ENCODE peak calls at places on chromosome 14, in six cellular contexts. One of them, this sample, is unnamed.

GRCh38 chr14:76773188-76773885 is 12.1 kb downstream of the VASH1 start:
- DNase-seq in left ventricle myocardium inferior: peak
- DNase-seq in GM12878: no peak
- DNase-seq in colonic mucosa: peak
- DNase-seq in neuronal stem cell: no peak
- DNase-seq in suprapubic skin: peak
- DNase-seq in this sample: no peak

GRCh38 chr14:72891666-72892102 is 2.2 kb downstream of the DPF3 start:
- DNase-seq in suprapubic skin: no peak
- DNase-seq in GM12878: no peak
- DNase-seq in colonic mucosa: no peak
- DNase-seq in neuronal stem cell: no peak
- DNase-seq in left ventricle myocardium inferior: no peak
- DNase-seq in this sample: no peak

GRCh38 chr14:20706657-20707355 is 18.2 kb downstream of the ANG start:
- DNase-seq in neuronal stem cell: no peak
- DNase-seq in left ventricle myocardium inferior: no peak
- DNase-seq in suprapubic skin: no peak
- DNase-seq in GM12878: no peak
- DNase-seq in colonic mucosa: no peak
- DNase-seq in this sample: no peak

GRCh38 chr14:22887260-22887989 is 4.4 kb downstream of the REM2 start:
- DNase-seq in suprapubic skin: no peak
- DNase-seq in left ventricle myocardium inferior: no peak
- DNase-seq in colonic mucosa: peak
- DNase-seq in neuronal stem cell: peak
- DNase-seq in GM12878: peak
- DNase-seq in this sample: no peak

GRCh38 chr14:72588521-72588920 is 305.4 kb downstream of the DPF3 start:
- DNase-seq in neuronal stem cell: no peak
- DNase-seq in colonic mucosa: no peak
- DNase-seq in suprapubic skin: no peak
- DNase-seq in left ventricle myocardium inferior: no peak
- DNase-seq in GM12878: peak
- DNase-seq in this sample: no peak

GRCh38 chr14:102097441-102098135 is 10.7 kb upstream of the HSP90AA1 start:
- DNase-seq in colonic mucosa: peak
- DNase-seq in neuronal stem cell: no peak
- DNase-seq in suprapubic skin: no peak
- DNase-seq in left ventricle myocardium inferior: no peak
- DNase-seq in GM12878: no peak
- DNase-seq in this sample: no peak

GRCh38 chr14:101903111-101903561 is 61.2 kb upstream of the DYNC1H1 start:
- DNase-seq in left ventricle myocardium inferior: peak
- DNase-seq in GM12878: no peak
- DNase-seq in suprapubic skin: no peak
- DNase-seq in colonic mucosa: no peak
- DNase-seq in neuronal stem cell: no peak
- DNase-seq in this sample: no peak

GRCh38 chr14:22463763-22464173 is 125.3 kb downstream of the DAD1 start:
- DNase-seq in GM12878: no peak
- DNase-seq in colonic mucosa: no peak
- DNase-seq in neuronal stem cell: no peak
- DNase-seq in suprapubic skin: no peak
- DNase-seq in left ventricle myocardium inferior: peak
- DNase-seq in this sample: no peak

GRCh38 chr14:61561144-61561543 is 134.2 kb upstream of the HIF1A start:
- DNase-seq in suprapubic skin: no peak
- DNase-seq in colonic mucosa: no peak
- DNase-seq in GM12878: no peak
- DNase-seq in left ventricle myocardium inferior: no peak
- DNase-seq in neuronal stem cell: no peak
- DNase-seq in this sample: no peak

GRCh38 chr14:51938137-51938536 is 51.2 kb upstream of the RTRAF start:
- DNase-seq in colonic mucosa: no peak
- DNase-seq in neuronal stem cell: no peak
- DNase-seq in GM12878: no peak
- DNase-seq in left ventricle myocardium inferior: no peak
- DNase-seq in suprapubic skin: no peak
- DNase-seq in this sample: no peak

GRCh38 chr14:51540364-51540763 is 111.3 kb upstream of the FRMD6 start:
- DNase-seq in suprapubic skin: no peak
- DNase-seq in GM12878: no peak
- DNase-seq in colonic mucosa: no peak
- DNase-seq in left ventricle myocardium inferior: no peak
- DNase-seq in neuronal stem cell: no peak
- DNase-seq in this sample: no peak

GRCh38 chr14:37598085-37598972 is 2.9 kb downstream of the TTC6 start:
- DNase-seq in neuronal stem cell: no peak
- DNase-seq in suprapubic skin: no peak
- DNase-seq in left ventricle myocardium inferior: no peak
- DNase-seq in GM12878: no peak
- DNase-seq in colonic mucosa: peak
- DNase-seq in this sample: no peak

GRCh38 chr14:38175658-38176057 is 32.0 kb upstream of the SSTR1 start:
- DNase-seq in left ventricle myocardium inferior: no peak
- DNase-seq in colonic mucosa: no peak
- DNase-seq in suprapubic skin: no peak
- DNase-seq in GM12878: no peak
- DNase-seq in neuronal stem cell: no peak
- DNase-seq in this sample: no peak

GRCh38 chr14:106586098-106586704 is 1059.8 kb downstream of the TMEM121 start:
- DNase-seq in neuronal stem cell: no peak
- DNase-seq in suprapubic skin: no peak
- DNase-seq in colonic mucosa: peak
- DNase-seq in GM12878: no peak
- DNase-seq in left ventricle myocardium inferior: no peak
- DNase-seq in this sample: no peak

GRCh38 chr14:52740751-52741150 is 10.8 kb downstream of the STYX start:
- DNase-seq in neuronal stem cell: no peak
- DNase-seq in GM12878: no peak
- DNase-seq in suprapubic skin: no peak
- DNase-seq in colonic mucosa: no peak
- DNase-seq in left ventricle myocardium inferior: no peak
- DNase-seq in this sample: no peak

GRCh38 chr14:49512147-49512551 is 74.0 kb downstream of the RPS29 start:
- DNase-seq in GM12878: no peak
- DNase-seq in left ventricle myocardium inferior: no peak
- DNase-seq in suprapubic skin: no peak
- DNase-seq in neuronal stem cell: no peak
- DNase-seq in colonic mucosa: no peak
- DNase-seq in this sample: no peak

GRCh38 chr14:104403421-104404220 is 175.9 kb upstream of the C14orf180 start:
- DNase-seq in left ventricle myocardium inferior: no peak
- DNase-seq in suprapubic skin: peak
- DNase-seq in neuronal stem cell: no peak
- DNase-seq in colonic mucosa: peak
- DNase-seq in GM12878: no peak
- DNase-seq in this sample: peak

GRCh38 chr14:73829526-73830431 is 21.9 kb upstream of the PTGR2 start:
- DNase-seq in colonic mucosa: no peak
- DNase-seq in GM12878: peak
- DNase-seq in suprapubic skin: no peak
- DNase-seq in neuronal stem cell: no peak
- DNase-seq in left ventricle myocardium inferior: no peak
- DNase-seq in this sample: no peak

GRCh38 chr14:51554339-51554920 is 97.3 kb upstream of the FRMD6 start:
- DNase-seq in GM12878: no peak
- DNase-seq in left ventricle myocardium inferior: no peak
- DNase-seq in colonic mucosa: no peak
- DNase-seq in neuronal stem cell: no peak
- DNase-seq in suprapubic skin: no peak
- DNase-seq in this sample: no peak

GRCh38 chr14:72649603-72650227 is 244.2 kb downstream of the DPF3 start:
- DNase-seq in neuronal stem cell: no peak
- DNase-seq in suprapubic skin: no peak
- DNase-seq in colonic mucosa: no peak
- DNase-seq in left ventricle myocardium inferior: no peak
- DNase-seq in GM12878: no peak
- DNase-seq in this sample: peak

GRCh38 chr14:74569826-74570591 is 42.0 kb downstream of the LTBP2 start:
- DNase-seq in neuronal stem cell: no peak
- DNase-seq in GM12878: no peak
- DNase-seq in suprapubic skin: no peak
- DNase-seq in left ventricle myocardium inferior: no peak
- DNase-seq in colonic mucosa: no peak
- DNase-seq in this sample: no peak

GRCh38 chr14:99626041-99626648 is 18.8 kb upstream of the HHIPL1 start:
- DNase-seq in left ventricle myocardium inferior: no peak
- DNase-seq in GM12878: no peak
- DNase-seq in suprapubic skin: no peak
- DNase-seq in colonic mucosa: no peak
- DNase-seq in neuronal stem cell: no peak
- DNase-seq in this sample: no peak

DNA sequence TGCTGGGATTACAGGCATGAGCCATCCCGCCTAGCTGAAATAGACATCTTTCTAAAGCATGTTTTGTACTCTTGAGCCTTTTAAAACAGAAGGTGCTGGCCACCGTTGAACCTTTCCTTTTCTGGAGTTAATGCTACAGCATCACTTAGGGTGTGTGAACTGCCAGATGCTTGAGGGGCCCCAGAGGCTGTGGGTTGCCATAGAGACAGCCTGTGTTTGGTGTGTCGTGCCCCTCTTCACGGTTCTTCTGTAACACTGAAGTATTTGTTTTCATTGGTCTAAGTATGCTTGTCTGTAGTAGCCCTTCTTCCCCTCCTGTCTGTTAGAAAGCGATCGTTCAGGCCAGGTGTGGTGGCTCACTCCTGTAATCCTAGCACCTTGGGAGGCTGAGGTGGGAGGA is 30.8 kb downstream of the PLEKHG3 start:
- DNase-seq in colonic mucosa: no peak
- DNase-seq in neuronal stem cell: no peak
- DNase-seq in left ventricle myocardium inferior: peak
- DNase-seq in GM12878: no peak
- DNase-seq in suprapubic skin: no peak
- DNase-seq in this sample: no peak
- H3K27ac ChIP-seq in colonic mucosa: no peak
- H3K27ac ChIP-seq in neuronal stem cell: no peak
- H3K27ac ChIP-seq in left ventricle myocardium inferior: no peak
- H3K27ac ChIP-seq in GM12878: no peak
- H3K27ac ChIP-seq in suprapubic skin: no peak
- H3K27ac ChIP-seq in this sample: no peak

GRCh38 chr14:103207038-103207403 is 83.8 kb downstream of the TNFAIP2 start:
- DNase-seq in neuronal stem cell: no peak
- DNase-seq in colonic mucosa: peak
- DNase-seq in left ventricle myocardium inferior: peak
- DNase-seq in GM12878: no peak
- DNase-seq in suprapubic skin: peak
- DNase-seq in this sample: peak

GRCh38 chr14:103207404-103208072 is 84.3 kb downstream of the TNFAIP2 start:
- DNase-seq in GM12878: no peak
- DNase-seq in neuronal stem cell: no peak
- DNase-seq in left ventricle myocardium inferior: peak
- DNase-seq in suprapubic skin: no peak
- DNase-seq in colonic mucosa: no peak
- DNase-seq in this sample: no peak

GRCh38 chr14:103205541-103205906 is 82.3 kb downstream of the TNFAIP2 start:
- DNase-seq in suprapubic skin: no peak
- DNase-seq in colonic mucosa: no peak
- DNase-seq in left ventricle myocardium inferior: no peak
- DNase-seq in neuronal stem cell: no peak
- DNase-seq in GM12878: no peak
- DNase-seq in this sample: no peak

GRCh38 chr14:103204852-103205540 is 81.7 kb downstream of the TNFAIP2 start:
- DNase-seq in GM12878: no peak
- DNase-seq in suprapubic skin: no peak
- DNase-seq in left ventricle myocardium inferior: no peak
- DNase-seq in colonic mucosa: no peak
- DNase-seq in neuronal stem cell: no peak
- DNase-seq in this sample: no peak

DNA sequence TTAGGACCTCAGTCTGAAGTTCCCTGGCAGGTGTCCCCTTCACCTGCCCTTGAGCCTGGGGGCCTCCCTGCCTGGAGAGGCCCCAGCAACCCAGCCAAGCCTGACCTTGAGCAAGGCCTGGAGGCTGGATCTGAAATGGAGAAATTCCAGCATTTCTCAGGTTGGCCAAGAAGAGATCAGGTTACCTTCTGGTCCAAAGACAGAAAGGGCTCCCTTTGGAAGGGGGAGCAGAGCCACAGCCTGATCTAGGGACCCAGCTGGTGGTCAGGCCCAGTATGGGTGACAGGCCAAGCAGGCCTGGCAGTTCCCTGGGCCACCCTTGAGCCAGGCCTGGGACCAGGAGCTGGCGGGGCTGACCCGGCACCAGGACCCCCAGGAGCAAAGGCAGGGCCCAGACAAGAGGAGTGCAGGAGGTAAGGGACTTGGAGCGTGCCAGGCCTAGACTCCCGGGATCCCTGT is 82.8 kb downstream of the TNFAIP2 start:
- DNase-seq in neuronal stem cell: no peak
- DNase-seq in GM12878: no peak
- DNase-seq in left ventricle myocardium inferior: no peak
- DNase-seq in colonic mucosa: no peak
- DNase-seq in suprapubic skin: no peak
- DNase-seq in this sample: no peak
- H3K4me3 ChIP-seq in neuronal stem cell: no peak
- H3K4me3 ChIP-seq in GM12878: no peak
- H3K4me3 ChIP-seq in left ventricle myocardium inferior: peak
- H3K4me3 ChIP-seq in colonic mucosa: no peak
- H3K4me3 ChIP-seq in suprapubic skin: peak
- H3K4me3 ChIP-seq in this sample: peak

DNA sequence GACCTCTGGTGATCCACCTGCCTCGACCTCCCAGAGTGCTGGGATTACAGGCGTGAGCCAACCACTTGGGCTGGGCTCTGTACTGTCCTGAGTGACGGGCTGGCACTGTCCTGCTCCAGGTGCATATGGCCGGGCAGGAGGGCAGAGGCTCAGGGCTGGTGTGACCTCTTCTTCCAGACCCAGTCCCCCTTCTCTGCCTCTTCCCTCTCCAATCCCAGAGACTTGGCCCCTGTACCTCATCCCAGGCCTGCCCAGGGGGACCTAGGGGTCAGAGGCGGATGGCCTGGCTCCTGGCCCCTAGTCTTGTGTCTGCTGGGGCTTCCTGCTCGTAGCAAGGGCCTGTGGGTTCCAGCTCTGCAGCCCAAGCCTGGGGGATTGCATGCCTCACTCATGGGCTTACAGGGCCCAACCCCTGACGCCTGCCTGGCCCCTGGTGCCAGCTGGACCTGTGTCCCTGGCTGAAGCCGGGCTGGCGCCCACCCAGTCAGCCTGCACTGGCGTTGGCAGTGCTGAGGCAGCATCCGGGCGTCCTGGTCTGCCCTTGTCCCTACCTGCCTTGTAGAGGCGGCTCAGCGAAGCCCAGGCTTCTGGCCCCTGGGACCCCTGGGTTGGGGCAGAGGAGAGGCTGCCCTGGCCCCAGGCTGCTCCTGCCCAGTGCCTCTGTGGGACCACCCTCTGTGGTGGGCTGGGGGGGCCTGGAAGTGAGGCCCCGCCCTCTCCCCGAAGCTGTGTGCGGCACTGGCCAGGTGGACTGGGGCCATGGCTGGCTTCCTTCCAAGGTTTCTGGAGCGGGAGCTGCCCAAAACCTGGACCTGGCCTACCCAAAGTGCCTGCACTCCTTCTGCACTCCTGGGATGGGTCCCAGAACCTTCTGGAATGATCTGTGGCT is 4.3 kb downstream of the TEDC1 start:
- DNase-seq in suprapubic skin: no peak
- DNase-seq in left ventricle myocardium inferior: peak
- DNase-seq in colonic mucosa: no peak
- DNase-seq in GM12878: no peak
- DNase-seq in neuronal stem cell: no peak
- DNase-seq in this sample: no peak
- H3K27ac ChIP-seq in suprapubic skin: no peak
- H3K27ac ChIP-seq in left ventricle myocardium inferior: peak
- H3K27ac ChIP-seq in colonic mucosa: no peak
- H3K27ac ChIP-seq in GM12878: no peak
- H3K27ac ChIP-seq in neuronal stem cell: no peak
- H3K27ac ChIP-seq in this sample: no peak

GRCh38 chr14:43901950-43902349 is 605.1 kb downstream of the FSCB start:
- DNase-seq in colonic mucosa: no peak
- DNase-seq in GM12878: no peak
- DNase-seq in suprapubic skin: no peak
- DNase-seq in left ventricle myocardium inferior: no peak
- DNase-seq in neuronal stem cell: no peak
- DNase-seq in this sample: no peak
- H3K4me3 ChIP-seq in colonic mucosa: no peak
- H3K4me3 ChIP-seq in GM12878: no peak
- H3K4me3 ChIP-seq in suprapubic skin: no peak
- H3K4me3 ChIP-seq in left ventricle myocardium inferior: no peak
- H3K4me3 ChIP-seq in neuronal stem cell: no peak
- H3K4me3 ChIP-seq in this sample: no peak

This sample was measured in esophagus muscularis mucosa.